ENCODE peak calls at places on chromosome 12, in five cellular contexts. A is cardiac muscle cell, O is PC-9, E is heart right ventricle, V is lower lobe of right lung. P is an unnamed sample.
A peak's percentile ranks its signal among the peaks of the same experiment; 100 is the strongest.

GRCh38 chr12:180445-180844 is 33.5 kb downstream of the SLC6A12 start:
- DNase-seq in A (peak; percentile 47), O (no peak), E (no peak), V (peak; percentile 69), P (peak; percentile 23)

GRCh38 chr12:233615-233968 is 19.6 kb upstream of the SLC6A12 start:
- DNase-seq in A (no peak), O (no peak), E (no peak), V (no peak), P (no peak)

GRCh38 chr12:52091869-52092268 is 12.4 kb downstream of the SMIM41 start:
- DNase-seq in A (no peak), O (no peak), E (no peak), V (no peak), P (no peak)

GRCh38 chr12:15670756-15671155 is 118.4 kb downstream of the EPS8 start:
- DNase-seq in A (no peak), O (no peak), E (no peak), V (no peak), P (no peak)

GRCh38 chr12:28550757-28551381 is 360.6 kb downstream of the CCDC91 start:
- DNase-seq in A (peak; percentile 53), O (peak; percentile 16), E (no peak), V (no peak), P (no peak)

GRCh38 chr12:108798551-108799221 is 58.7 kb downstream of the SSH1 start:
- DNase-seq in A (peak; percentile 61), O (no peak), E (no peak), V (no peak), P (no peak)

GRCh38 chr12:2795291-2796186 is 769 bp downstream of the FKBP4 start:
- DNase-seq in A (peak; percentile 63), O (peak; percentile 86), E (peak; percentile 87), V (peak; percentile 82), P (peak; percentile 71)

GRCh38 chr12:77325505-77325904 is 260.1 kb upstream of the E2F7 start:
- DNase-seq in A (no peak), O (no peak), E (peak; percentile 23), V (no peak), P (no peak)

GRCh38 chr12:88468546-88468945 is 111.7 kb downstream of the KITLG start:
- DNase-seq in A (peak; percentile 66), O (no peak), E (no peak), V (no peak), P (no peak)

GRCh38 chr12:15629108-15629507 is 160.1 kb downstream of the EPS8 start:
- DNase-seq in A (peak; percentile 99), O (peak; percentile 79), E (peak; percentile 14), V (no peak), P (peak; percentile 69)

GRCh38 chr12:67419810-67420209 is 150.7 kb downstream of the CAND1 start:
- DNase-seq in A (no peak), O (no peak), E (no peak), V (no peak), P (no peak)

GRCh38 chr12:26338574-26339572 is 143.5 kb downstream of the SSPN start:
- DNase-seq in A (peak; percentile 32), O (no peak), E (no peak), V (no peak), P (no peak)

GRCh38 chr12:75086086-75087038 is 123.3 kb downstream of the KCNC2 start:
- DNase-seq in A (no peak), O (no peak), E (no peak), V (no peak), P (no peak)

GRCh38 chr12:44972746-44973421 is 78.0 kb downstream of the DBX2 start:
- DNase-seq in A (peak; percentile 11), O (no peak), E (no peak), V (no peak), P (no peak)

GRCh38 chr12:78863482-78864427 is 819 bp upstream of the SYT1 start:
- DNase-seq in A (peak; percentile 36), O (peak; percentile 56), E (peak; percentile 11), V (peak; percentile 44), P (peak; percentile 15)

GRCh38 chr12:27975222-27976136 is 2.9 kb upstream of the PTHLH start:
- DNase-seq in A (peak; percentile 79), O (peak; percentile 42), E (peak; percentile 10), V (no peak), P (no peak)

GRCh38 chr12:76942276-76942675 is 63.5 kb upstream of the CSRP2 start:
- DNase-seq in A (no peak), O (no peak), E (no peak), V (no peak), P (no peak)

GRCh38 chr12:13198240-13198639 is 1.7 kb downstream of the EMP1 start:
- DNase-seq in A (peak; percentile 33), O (no peak), E (no peak), V (no peak), P (no peak)

GRCh38 chr12:39417916-39418315 is 25.0 kb downstream of the KIF21A start:
- DNase-seq in A (no peak), O (no peak), E (no peak), V (no peak), P (no peak)

GRCh38 chr12:47343684-47344567 is 264.2 kb upstream of the AMIGO2 start:
- DNase-seq in A (no peak), O (no peak), E (no peak), V (no peak), P (no peak)

GRCh38 chr12:90062799-90063198 is 354.2 kb upstream of the ATP2B1 start:
- DNase-seq in A (no peak), O (no peak), E (no peak), V (no peak), P (no peak)

GRCh38 chr12:98646165-98646764 is 1.2 kb downstream of the APAF1 start:
- DNase-seq in A (peak; percentile 30), O (no peak), E (no peak), V (no peak), P (no peak)

GRCh38 chr12:72214163-72214562 is 58.0 kb upstream of the TRHDE start:
- DNase-seq in A (peak; percentile 10), O (no peak), E (no peak), V (no peak), P (no peak)

GRCh38 chr12:111171832-111172231 is 197.1 kb downstream of the PHETA1 start:
- DNase-seq in A (no peak), O (no peak), E (no peak), V (no peak), P (no peak)

GRCh38 chr12:65496617-65497016 is 218.1 kb downstream of the MSRB3 start:
- DNase-seq in A (peak; percentile 78), O (no peak), E (peak; percentile 15), V (no peak), P (no peak)

GRCh38 chr12:89334770-89335169 is 17.5 kb downstream of the DUSP6 start:
- DNase-seq in A (peak; percentile 61), O (no peak), E (no peak), V (no peak), P (no peak)

GRCh38 chr12:113462880-113463745 is 8.6 kb downstream of the LHX5 start:
- DNase-seq in A (no peak), O (no peak), E (no peak), V (no peak), P (no peak)

GRCh38 chr12:29566441-29566840 is 69.0 kb upstream of the OVCH1 start:
- DNase-seq in A (no peak), O (no peak), E (no peak), V (no peak), P (no peak)

GRCh38 chr12:104682790-104683279 is 226.1 kb downstream of the CHST11 start:
- DNase-seq in A (no peak), O (no peak), E (no peak), V (no peak), P (no peak)

DNA sequence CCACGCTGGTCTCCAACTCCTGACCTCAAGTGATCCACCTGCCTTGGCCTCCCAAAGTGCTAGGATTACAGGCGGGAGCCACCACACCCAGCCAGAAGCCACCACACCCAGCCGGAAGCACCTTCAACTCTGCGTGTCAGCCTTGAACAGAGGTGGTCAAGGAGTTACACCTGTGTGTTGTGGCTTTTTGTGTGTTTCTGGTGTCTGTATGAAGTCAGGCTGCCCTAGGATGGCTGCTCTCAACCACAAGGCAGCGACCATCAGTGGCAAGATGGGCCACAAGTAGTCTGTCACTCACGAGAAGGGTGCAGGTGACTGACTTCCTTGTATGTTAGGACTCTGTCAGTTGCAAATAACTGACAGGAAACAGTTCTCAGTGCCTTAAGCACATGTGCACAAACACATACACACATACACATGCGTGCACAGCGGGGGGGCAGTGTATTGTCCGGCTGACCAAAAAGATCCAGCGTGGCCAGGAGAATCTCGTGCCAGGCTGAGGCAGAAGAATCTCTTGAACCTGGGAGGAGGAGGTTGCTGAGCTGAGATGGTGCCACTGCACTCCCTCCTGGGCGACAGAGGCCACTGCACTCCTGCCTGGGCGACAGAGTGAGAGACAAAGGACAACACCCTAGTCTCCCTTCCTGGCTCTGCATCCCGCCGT is 13.5 kb downstream of the P2RX4 start:
- DNase-seq in A (no peak), O (no peak), E (no peak), V (no peak), P (no peak)
- TF ChIP-seq CTCF in A (no peak), O (peak; percentile 47), E (no peak), V (peak; percentile 14), P (no peak)

DNA sequence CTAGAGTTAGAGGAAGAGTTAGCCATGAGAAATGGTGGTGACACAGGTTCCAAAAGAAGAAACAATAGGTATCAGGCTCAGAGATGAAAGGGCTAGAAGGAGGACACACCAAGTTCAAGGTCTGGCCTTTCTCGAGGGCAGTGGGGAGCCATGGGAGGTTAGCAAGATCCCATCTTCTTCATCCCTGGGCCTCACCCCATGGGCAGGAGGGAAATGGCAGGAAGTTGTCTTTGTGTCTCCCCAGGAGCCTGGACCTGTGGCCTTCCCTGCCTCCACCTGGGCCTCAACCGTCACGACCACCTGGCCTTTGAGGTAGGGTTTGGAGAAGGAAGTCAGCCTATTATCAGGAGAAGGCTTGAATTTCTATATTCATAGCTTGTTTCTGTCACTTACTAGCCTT is 5.8 kb upstream of the AQP2 start:
- DNase-seq in A (no peak), O (no peak), E (no peak), V (no peak), P (no peak)
- H3K4me3 ChIP-seq in A (no peak overlapping the region), O (no peak overlapping the region), E (no peak overlapping the region), V (no peak overlapping the region), P (no peak overlapping the region)

DNA sequence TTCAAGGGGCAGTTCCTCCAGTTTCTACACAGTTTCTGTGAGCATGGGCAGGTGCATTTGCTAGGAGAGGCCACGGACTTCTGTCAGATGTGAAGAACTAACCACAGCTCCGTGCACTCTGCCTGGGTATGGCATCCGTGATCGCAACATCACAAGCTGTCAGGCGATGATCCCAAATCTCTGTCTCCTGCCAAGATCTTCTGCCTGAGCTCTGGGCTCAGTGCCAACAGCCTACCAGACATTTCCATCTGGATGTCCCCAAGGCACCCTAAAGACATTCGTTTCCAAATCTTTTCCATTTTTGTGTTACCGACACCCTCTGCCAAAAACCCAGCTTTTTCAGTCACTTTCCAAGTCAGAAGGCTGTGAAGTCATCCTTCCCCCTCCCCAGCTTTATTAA is 292.1 kb downstream of the GLT1D1 start:
- DNase-seq in A (no peak), O (no peak), E (no peak), V (no peak), P (no peak)
- TF ChIP-seq CTCF in A (no peak), O (no peak), E (no peak), V (no peak), P (no peak)

DNA sequence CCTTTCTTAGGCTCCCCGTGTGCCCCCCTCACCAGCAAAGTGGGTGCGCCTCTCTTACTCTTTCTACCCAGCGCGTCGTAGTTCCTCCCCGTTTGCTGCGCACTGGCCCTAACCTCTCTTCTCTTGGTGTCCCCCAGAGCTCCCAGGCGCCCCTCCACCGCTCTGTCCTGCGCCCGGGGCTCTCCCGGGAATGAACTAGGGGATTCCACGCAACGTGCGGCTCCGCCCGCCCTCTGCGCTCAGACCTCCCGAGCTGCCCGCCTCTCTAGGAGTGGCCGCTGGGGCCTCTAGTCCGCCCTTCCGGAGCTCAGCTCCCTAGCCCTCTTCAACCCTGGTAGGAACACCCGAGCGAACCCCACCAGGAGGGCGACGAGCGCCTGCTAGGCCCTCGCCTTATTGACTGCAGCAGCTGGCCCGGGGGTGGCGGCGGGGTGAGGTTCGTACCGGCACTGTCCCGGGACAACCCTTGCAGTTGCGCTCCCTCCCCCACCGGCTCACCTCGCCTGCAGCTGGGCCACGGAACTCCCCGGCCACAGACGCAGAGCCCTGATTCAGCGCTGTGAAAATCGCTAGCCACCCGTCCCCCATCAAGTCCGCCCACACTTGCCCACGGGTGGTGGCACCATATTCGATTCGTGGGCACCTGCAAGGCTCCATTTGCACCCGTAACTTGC is 1.3 kb downstream of the TMEM233 start:
- DNase-seq in A (peak; percentile 22), O (no peak), E (peak; percentile 21), V (no peak), P (no peak)
- H3K4me3 ChIP-seq in A (peak overlapping the region; percentile 21), O (no peak overlapping the region), E (peak overlapping the region; percentile 38), V (peak overlapping the region; percentile 56), P (peak overlapping the region; percentile 46)

P was measured in tibial nerve.